ENCODE peak calls at places on chromosomes 13 and 19, in four cellular contexts. V is neuronal stem cell, C is H1, X is IMR-90. H is an unnamed sample.

GRCh38 chr13:99431927-99432636 is 69.2 kb upstream of the TM9SF2 start:
- DNase-seq in X (no peak), V (no peak), C (no peak), H (no peak)

GRCh38 chr19:18156841-18157464 is 4.0 kb downstream of the PIK3R2 start:
- DNase-seq in C (no peak), X (peak), V (no peak), H (no peak)

GRCh38 chr19:14475251-14476073 is at the start of gene PTGER1:
- DNase-seq in C (no peak), V (no peak), X (peak), H (peak)

GRCh38 chr19:21158523-21159135 is 16.8 kb downstream of the ZNF431 start:
- DNase-seq in X (peak), V (no peak), C (no peak), H (no peak)

GRCh38 chr19:47005164-47005641 is 14.4 kb upstream of the NPAS1 start:
- DNase-seq in V (no peak), X (no peak), C (no peak), H (peak)

GRCh38 chr13:91381371-91381770 is 17.1 kb upstream of the GPC5 start:
- DNase-seq in X (peak), C (no peak), V (no peak), H (no peak)

GRCh38 chr19:6230991-6231448 is 48.8 kb downstream of the MLLT1 start:
- DNase-seq in C (no peak), X (no peak), V (no peak), H (no peak)

GRCh38 chr13:111904701-111905608 is 162.0 kb upstream of the SOX1 start:
- DNase-seq in V (no peak), C (no peak), X (no peak), H (no peak)

GRCh38 chr19:3880471-3881271 is at the start of gene ATCAY:
- DNase-seq in X (no peak), V (peak), C (no peak), H (peak)

GRCh38 chr13:94950303-94950702 is 238.0 kb upstream of the SOX21 start:
- DNase-seq in X (no peak), V (no peak), C (no peak), H (peak)

GRCh38 chr13:33194820-33195692 is 90.5 kb downstream of the STARD13 start:
- DNase-seq in X (peak), C (no peak), V (no peak), H (no peak)

GRCh38 chr13:39929583-39929982 is 274.1 kb downstream of the COG6 start:
- DNase-seq in V (no peak), C (no peak), X (no peak), H (no peak)

GRCh38 chr13:112774829-112775565 is 85.2 kb downstream of the ATP11A start:
- DNase-seq in X (no peak), C (no peak), V (no peak), H (no peak)

GRCh38 chr19:47112166-47112663 is 1.4 kb downstream of the ZC3H4 start:
- DNase-seq in X (peak), C (peak), V (peak), H (peak)

GRCh38 chr19:16207490-16208025 is 9.8 kb downstream of the AP1M1 start:
- DNase-seq in C (no peak), V (no peak), X (no peak), H (no peak)

GRCh38 chr19:4326837-4327251 is 11.8 kb downstream of the STAP2 start:
- DNase-seq in V (peak), C (no peak), X (no peak), H (peak)

GRCh38 chr13:72004975-72005374 is 138.0 kb upstream of the DACH1 start:
- DNase-seq in C (no peak), V (peak), X (no peak), H (no peak)

GRCh38 chr13:61592489-61592888 is 176.8 kb upstream of the PCDH20 start:
- DNase-seq in C (no peak), X (no peak), V (no peak), H (peak)

GRCh38 chr13:83732755-83733154 is 149.5 kb downstream of the SLITRK1 start:
- DNase-seq in C (no peak), V (no peak), X (no peak), H (no peak)

GRCh38 chr19:4098493-4098892 is 25.4 kb downstream of the MAP2K2 start:
- DNase-seq in V (no peak), X (no peak), C (no peak), H (no peak)

GRCh38 chr19:2474232-2475017 is 1.5 kb upstream of the GADD45B start:
- DNase-seq in C (no peak), V (peak), X (peak), H (peak)

GRCh38 chr19:5116292-5116691 is 147.4 kb downstream of the KDM4B start:
- DNase-seq in X (no peak), C (no peak), V (no peak), H (no peak)

GRCh38 chr13:22592515-22592914 is 588.3 kb upstream of the SGCG start:
- DNase-seq in X (peak), V (no peak), C (no peak), H (no peak)

GRCh38 chr19:46196410-46197124 is 33.0 kb upstream of the IGFL1 start:
- DNase-seq in X (no peak), C (no peak), V (no peak), H (no peak)

GRCh38 chr19:18922228-18922985 is 2.9 kb downstream of the DDX49 start:
- DNase-seq in C (no peak), X (no peak), V (no peak), H (no peak)

GRCh38 chr19:3146677-3147100 is 10.9 kb downstream of the GNA15 start:
- DNase-seq in X (no peak), C (no peak), V (no peak), H (peak)

GRCh38 chr13:28089065-28089464 is 11.3 kb downstream of the FLT3 start:
- DNase-seq in V (no peak), X (no peak), C (no peak), H (no peak)

GRCh38 chr13:36344173-36344572 is 2.0 kb downstream of the SPART start:
- DNase-seq in X (peak), C (no peak), V (no peak), H (peak)

DNA sequence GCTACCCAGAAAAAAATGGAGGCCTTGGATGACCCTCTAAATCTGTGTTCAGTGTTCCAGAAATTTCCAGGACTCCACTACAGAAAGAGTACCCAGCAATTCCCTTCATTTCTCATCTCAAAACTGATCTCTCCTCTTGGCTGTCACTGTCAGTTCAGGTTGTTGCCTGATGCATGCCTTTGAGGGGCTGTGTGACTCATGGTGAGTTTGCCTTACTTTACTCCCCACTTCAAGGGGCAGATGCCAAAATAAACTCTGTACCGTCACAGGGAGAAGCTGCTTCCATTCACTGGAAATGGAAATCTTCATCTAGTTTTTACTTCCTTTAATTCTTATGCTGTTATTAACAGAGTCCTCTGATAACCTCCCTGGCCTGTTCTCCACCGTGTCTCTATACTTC is 1075.0 kb downstream of the DIAPH3 start:
- DNase-seq in V (no peak), X (peak), C (no peak), H (no peak)
- H2AK5ac ChIP-seq in V (no peak), X (no peak), C (no peak), H (no peak)

DNA sequence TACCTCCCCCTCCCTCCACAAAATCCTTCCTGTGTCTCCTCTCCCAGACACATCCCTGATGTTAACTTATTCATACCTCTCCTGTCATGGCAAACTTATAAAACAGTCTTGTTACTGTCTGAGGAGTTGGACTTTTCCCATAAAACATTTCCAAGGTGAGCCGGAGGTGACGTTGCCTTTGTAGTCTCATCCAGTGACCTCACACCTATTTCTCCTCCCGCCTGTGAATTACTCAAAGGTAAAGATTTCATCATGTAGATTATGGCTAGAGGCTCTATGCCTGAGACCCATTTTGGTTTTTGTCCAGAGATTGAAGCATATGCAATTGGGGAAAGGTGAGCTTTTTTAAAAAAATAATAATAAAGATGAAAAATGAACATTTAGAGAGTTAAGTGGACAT is 529.0 kb downstream of the MYO16 start:
- DNase-seq in X (no peak), V (no peak), C (no peak), H (peak)
- H2AK5ac ChIP-seq in X (peak), V (no peak), C (no peak), H (no peak)

GRCh38 chr13:44920013-44920412 is 69.3 kb downstream of the NUFIP1 start:
- DNase-seq in C (no peak), X (no peak), V (no peak), H (no peak)
- H2AK5ac ChIP-seq in C (no peak), X (peak), V (no peak), H (no peak)

GRCh38 chr13:98265669-98266551 is 88.8 kb upstream of the RNF113B start:
- DNase-seq in C (no peak), V (no peak), X (peak), H (no peak)
- H2AK5ac ChIP-seq in C (no peak), V (no peak), X (peak), H (no peak)